ENCODE peak calls at places on chromosomes 12 and 14, in four cellular contexts. O is NCI-H2029 treated with DMSO at 0.1 percent for 48 hours; E is NCI-H748 treated with DMSO at 0.1 percent for 48 hours; A is stimulated activated CD4-positive, alpha-beta T cell treated with anti-CD3 and anti-CD28 coated beads, Interleukin-12 subunit alpha, Interleukin-12 subunit beta, amount 100 ng/mL, for 48 hours. X is an unnamed sample.

GRCh38 chr12:51661836-51662235 is 70.8 kb downstream of the SCN8A start:
- DNase-seq in A (no peak), E (no peak), O (no peak), X (no peak)

GRCh38 chr12:110180591-110181005 is 56.4 kb downstream of the IFT81 start:
- DNase-seq in E (no peak), O (no peak), A (no peak), X (no peak)

GRCh38 chr14:104705340-104706047 is 16.1 kb downstream of the INF2 start:
- DNase-seq in E (no peak), A (no peak), O (no peak), X (no peak)

GRCh38 chr12:95192271-95192670 is 25.0 kb downstream of the FGD6 start:
- DNase-seq in E (no peak), O (no peak), A (no peak), X (no peak)

GRCh38 chr14:105168496-105168978 is at the start of gene JAG2:
- DNase-seq in O (no peak), A (peak; percentile 54), E (peak; percentile 38), X (no peak)

GRCh38 chr12:92722897-92723296 is 20.1 kb downstream of the PLEKHG7 start:
- DNase-seq in O (no peak), E (no peak), A (no peak), X (no peak)

GRCh38 chr12:121668750-121669524 is 517 bp downstream of the MORN3 start:
- DNase-seq in O (no peak), E (no peak), A (peak; percentile 36), X (no peak)

GRCh38 chr12:66398931-66399625 is 96.8 kb downstream of the HELB start:
- DNase-seq in E (no peak), A (no peak), O (no peak), X (no peak)

GRCh38 chr14:50434530-50434929 is 37.8 kb upstream of the CDKL1 start:
- DNase-seq in A (no peak), E (no peak), O (no peak), X (no peak)

GRCh38 chr14:105072381-105072861 is 7.2 kb upstream of the GPR132 start:
- DNase-seq in A (no peak), E (no peak), O (no peak), X (no peak)

GRCh38 chr14:63717704-63718103 is 10.2 kb downstream of the SGPP1 start:
- DNase-seq in A (no peak), O (no peak), E (no peak), X (no peak)

GRCh38 chr12:59595097-59595496 is 732 bp upstream of the SLC16A7 start:
- DNase-seq in O (no peak), E (no peak), A (no peak), X (no peak)

GRCh38 chr12:124780336-124780735 is 83.3 kb downstream of the SCARB1 start:
- DNase-seq in O (no peak), A (no peak), E (no peak), X (no peak)

GRCh38 chr12:64679487-64679983 is 69.2 kb downstream of the RASSF3 start:
- DNase-seq in E (peak; percentile 89), O (peak; percentile 88), A (no peak), X (peak; percentile 80)

GRCh38 chr14:96088911-96089310 is 49.7 kb downstream of the C14orf132 start:
- DNase-seq in E (no peak), A (no peak), O (no peak), X (no peak)

GRCh38 chr12:13530966-13531365 is 334.4 kb downstream of the EMP1 start:
- DNase-seq in E (peak; percentile 25), O (peak; percentile 6), A (no peak), X (no peak)

GRCh38 chr12:129540954-129541353 is 362.9 kb downstream of the TMEM132D start:
- DNase-seq in O (no peak), E (no peak), A (no peak), X (no peak)

GRCh38 chr12:9902539-9903228 is 21.4 kb downstream of the KLRF2 start:
- DNase-seq in A (no peak), E (no peak), O (no peak), X (no peak)

GRCh38 chr12:31362759-31363415 is 36.9 kb upstream of the SINHCAF start:
- DNase-seq in O (no peak), E (no peak), A (no peak), X (no peak)

GRCh38 chr12:124567035-124567672 is at the start of gene NCOR2:
- DNase-seq in A (peak; percentile 35), O (no peak), E (no peak), X (no peak)

GRCh38 chr12:79206871-79207270 is 342.3 kb downstream of the SYT1 start:
- DNase-seq in A (no peak), E (no peak), O (no peak), X (no peak)

GRCh38 chr12:122834921-122835692 is at the start of gene HIP1R:
- DNase-seq in O (no peak), A (peak; percentile 51), E (no peak), X (no peak)

GRCh38 chr12:1588574-1588944 is 5.8 kb downstream of the FBXL14 start:
- DNase-seq in E (no peak), O (no peak), A (no peak), X (no peak)

GRCh38 chr12:119096429-119097202 is 82.1 kb upstream of the HSPB8 start:
- DNase-seq in A (no peak), O (no peak), E (no peak), X (no peak)

GRCh38 chr14:36604757-36605505 is 22.5 kb upstream of the NKX2-8 start:
- DNase-seq in A (no peak), E (peak; percentile 93), O (peak; percentile 93), X (peak; percentile 79)

GRCh38 chr12:63980211-63980610 is 135.7 kb downstream of the SRGAP1 start:
- DNase-seq in A (no peak), O (no peak), E (no peak), X (no peak)

GRCh38 chr14:39762576-39763401 is 330.6 kb upstream of the FBXO33 start:
- DNase-seq in E (no peak), O (no peak), A (no peak), X (no peak)

GRCh38 chr14:88189840-88190191 is 133.3 kb downstream of the KCNK10 start:
- DNase-seq in A (no peak), O (no peak), E (no peak), X (no peak)

GRCh38 chr14:100709252-100709955 is 17.3 kb upstream of the DLK1 start:
- DNase-seq in E (no peak), A (no peak), O (no peak), X (no peak)

GRCh38 chr12:104581000-104581570 is 124.3 kb downstream of the CHST11 start:
- DNase-seq in A (no peak), E (no peak), O (no peak), X (no peak)

GRCh38 chr12:110661337-110661972 is 27.5 kb downstream of the HVCN1 start:
- DNase-seq in O (no peak), A (peak; percentile 42), E (no peak), X (no peak)

GRCh38 chr14:98118749-98119148 is 1153.2 kb downstream of the BCL11B start:
- DNase-seq in O (no peak), E (no peak), A (no peak), X (no peak)

GRCh38 chr12:27780612-27781408 is 774 bp upstream of the MANSC4 start:
- DNase-seq in E (no peak), O (peak; percentile 41), A (no peak), X (peak; percentile 36)

GRCh38 chr12:64695550-64695949 is 63.7 kb downstream of the GNS start:
- DNase-seq in O (no peak), E (no peak), A (no peak), X (no peak)

GRCh38 chr12:15978431-15978950 is 67.4 kb downstream of the DERA start:
- DNase-seq in E (no peak), O (no peak), A (no peak), X (no peak)

GRCh38 chr12:124821252-124822200 is 42.1 kb downstream of the SCARB1 start:
- DNase-seq in E (no peak), A (no peak), O (no peak), X (no peak)